ENCODE peak calls at places on chromosome 16, in five cellular contexts. One of them, this sample, is unnamed. For H3K4me1, the result is how much of the 10 kb centered on the place peaks cover.

GRCh38 chr16:4338712-4339299 is 12.3 kb downstream of the PAM16 start:
- DNase-seq in left ventricle myocardium inferior: no peak
- DNase-seq in GM23248: no peak
- DNase-seq in breast epithelium: no peak
- DNase-seq in esophagus squamous epithelium: no peak
- DNase-seq in this sample: no peak

GRCh38 chr16:49855280-49855821 is 561 bp downstream of the ZNF423 start:
- DNase-seq in esophagus squamous epithelium: no peak
- DNase-seq in breast epithelium: peak
- DNase-seq in GM23248: peak
- DNase-seq in left ventricle myocardium inferior: peak
- DNase-seq in this sample: peak

GRCh38 chr16:86229866-86230656 is 280.3 kb upstream of the FOXF1 start:
- DNase-seq in esophagus squamous epithelium: no peak
- DNase-seq in breast epithelium: no peak
- DNase-seq in left ventricle myocardium inferior: no peak
- DNase-seq in GM23248: no peak
- DNase-seq in this sample: no peak

GRCh38 chr16:2467301-2468141 is 3.6 kb upstream of the NTN3 start:
- DNase-seq in left ventricle myocardium inferior: peak
- DNase-seq in breast epithelium: peak
- DNase-seq in esophagus squamous epithelium: no peak
- DNase-seq in GM23248: peak
- DNase-seq in this sample: peak

GRCh38 chr16:15970743-15971434 is 21.5 kb downstream of the ABCC1 start:
- DNase-seq in left ventricle myocardium inferior: no peak
- DNase-seq in esophagus squamous epithelium: no peak
- DNase-seq in GM23248: no peak
- DNase-seq in breast epithelium: no peak
- DNase-seq in this sample: no peak

GRCh38 chr16:11333696-11334095 is 11.6 kb upstream of the RMI2 start:
- DNase-seq in breast epithelium: no peak
- DNase-seq in esophagus squamous epithelium: no peak
- DNase-seq in GM23248: peak
- DNase-seq in left ventricle myocardium inferior: no peak
- DNase-seq in this sample: peak

GRCh38 chr16:24139282-24139681 is 116.9 kb upstream of the CACNG3 start:
- DNase-seq in left ventricle myocardium inferior: no peak
- DNase-seq in GM23248: no peak
- DNase-seq in breast epithelium: no peak
- DNase-seq in esophagus squamous epithelium: no peak
- DNase-seq in this sample: no peak

GRCh38 chr16:86953631-86954465 is 363.3 kb downstream of the C16orf95 start:
- DNase-seq in esophagus squamous epithelium: no peak
- DNase-seq in breast epithelium: no peak
- DNase-seq in left ventricle myocardium inferior: no peak
- DNase-seq in GM23248: no peak
- DNase-seq in this sample: no peak

GRCh38 chr16:4315185-4316102 is at the start of gene GLIS2:
- DNase-seq in GM23248: peak
- DNase-seq in breast epithelium: no peak
- DNase-seq in left ventricle myocardium inferior: peak
- DNase-seq in esophagus squamous epithelium: no peak
- DNase-seq in this sample: peak

GRCh38 chr16:77374384-77374783 is 60.5 kb downstream of the ADAMTS18 start:
- DNase-seq in esophagus squamous epithelium: no peak
- DNase-seq in breast epithelium: no peak
- DNase-seq in left ventricle myocardium inferior: no peak
- DNase-seq in GM23248: no peak
- DNase-seq in this sample: no peak

GRCh38 chr16:79972053-79972704 is 371.6 kb upstream of the MAF start:
- DNase-seq in esophagus squamous epithelium: no peak
- DNase-seq in left ventricle myocardium inferior: no peak
- DNase-seq in GM23248: no peak
- DNase-seq in breast epithelium: no peak
- DNase-seq in this sample: no peak

GRCh38 chr16:2664522-2665096 is 17.7 kb upstream of the KCTD5 start:
- DNase-seq in GM23248: no peak
- DNase-seq in breast epithelium: no peak
- DNase-seq in left ventricle myocardium inferior: no peak
- DNase-seq in esophagus squamous epithelium: no peak
- DNase-seq in this sample: no peak

GRCh38 chr16:627458-628239 is 3.1 kb upstream of the WFIKKN1 start:
- DNase-seq in GM23248: peak
- DNase-seq in breast epithelium: no peak
- DNase-seq in esophagus squamous epithelium: no peak
- DNase-seq in left ventricle myocardium inferior: no peak
- DNase-seq in this sample: no peak

GRCh38 chr16:78608305-78608776 is 508.9 kb downstream of the WWOX start:
- DNase-seq in breast epithelium: no peak
- DNase-seq in left ventricle myocardium inferior: no peak
- DNase-seq in esophagus squamous epithelium: no peak
- DNase-seq in GM23248: no peak
- DNase-seq in this sample: no peak

GRCh38 chr16:49280861-49281331 is 742 bp downstream of the CBLN1 start:
- DNase-seq in GM23248: no peak
- DNase-seq in breast epithelium: no peak
- DNase-seq in esophagus squamous epithelium: no peak
- DNase-seq in left ventricle myocardium inferior: no peak
- DNase-seq in this sample: no peak

GRCh38 chr16:3413730-3414379 is 12.8 kb downstream of the ZNF174 start:
- DNase-seq in esophagus squamous epithelium: no peak
- DNase-seq in left ventricle myocardium inferior: no peak
- DNase-seq in GM23248: no peak
- DNase-seq in breast epithelium: no peak
- DNase-seq in this sample: no peak

GRCh38 chr16:4726616-4727015 is 7.5 kb downstream of the ANKS3 start:
- DNase-seq in breast epithelium: no peak
- DNase-seq in esophagus squamous epithelium: no peak
- DNase-seq in left ventricle myocardium inferior: no peak
- DNase-seq in GM23248: no peak
- DNase-seq in this sample: no peak

GRCh38 chr16:64346080-64346479 is 775.8 kb downstream of the CDH11 start:
- DNase-seq in esophagus squamous epithelium: no peak
- DNase-seq in breast epithelium: no peak
- DNase-seq in left ventricle myocardium inferior: no peak
- DNase-seq in GM23248: no peak
- DNase-seq in this sample: no peak

GRCh38 chr16:57522960-57523359 is 13.4 kb downstream of the CCDC102A start:
- DNase-seq in breast epithelium: no peak
- DNase-seq in esophagus squamous epithelium: no peak
- DNase-seq in GM23248: no peak
- DNase-seq in left ventricle myocardium inferior: no peak
- DNase-seq in this sample: no peak

GRCh38 chr16:5971106-5971505 is 873.5 kb upstream of the EEF2KMT start:
- DNase-seq in esophagus squamous epithelium: no peak
- DNase-seq in left ventricle myocardium inferior: no peak
- DNase-seq in breast epithelium: no peak
- DNase-seq in GM23248: no peak
- DNase-seq in this sample: no peak

GRCh38 chr16:2244301-2244700 is 7.1 kb downstream of the ECI1 start:
- DNase-seq in GM23248: no peak
- DNase-seq in left ventricle myocardium inferior: no peak
- DNase-seq in esophagus squamous epithelium: no peak
- DNase-seq in breast epithelium: no peak
- DNase-seq in this sample: no peak

GRCh38 chr16:66273644-66274334 is 92.7 kb upstream of the CDH5 start:
- DNase-seq in GM23248: peak
- DNase-seq in breast epithelium: peak
- DNase-seq in left ventricle myocardium inferior: no peak
- DNase-seq in esophagus squamous epithelium: no peak
- DNase-seq in this sample: no peak

GRCh38 chr16:67641779-67642708 is 2.9 kb upstream of the CARMIL2 start:
- DNase-seq in GM23248: peak
- DNase-seq in esophagus squamous epithelium: no peak
- DNase-seq in breast epithelium: peak
- DNase-seq in left ventricle myocardium inferior: peak
- DNase-seq in this sample: peak

GRCh38 chr16:86858501-86858900 is 280.2 kb downstream of the FOXL1 start:
- DNase-seq in breast epithelium: no peak
- DNase-seq in left ventricle myocardium inferior: no peak
- DNase-seq in esophagus squamous epithelium: no peak
- DNase-seq in GM23248: no peak
- DNase-seq in this sample: no peak

GRCh38 chr16:56800355-56800754 is 64.7 kb upstream of the SLC12A3 start:
- DNase-seq in esophagus squamous epithelium: no peak
- DNase-seq in left ventricle myocardium inferior: no peak
- DNase-seq in GM23248: peak
- DNase-seq in breast epithelium: no peak
- DNase-seq in this sample: no peak

GRCh38 chr16:47320546-47321315 is 140.1 kb downstream of the ITFG1 start:
- DNase-seq in left ventricle myocardium inferior: no peak
- DNase-seq in GM23248: peak
- DNase-seq in breast epithelium: no peak
- DNase-seq in esophagus squamous epithelium: no peak
- DNase-seq in this sample: no peak

GRCh38 chr16:66705790-66706505 is 9.4 kb upstream of the CMTM4 start:
- DNase-seq in breast epithelium: peak
- DNase-seq in esophagus squamous epithelium: no peak
- DNase-seq in GM23248: no peak
- DNase-seq in left ventricle myocardium inferior: peak
- DNase-seq in this sample: peak

GRCh38 chr16:65249768-65250167 is 127.9 kb upstream of the CDH11 start:
- DNase-seq in GM23248: peak
- DNase-seq in left ventricle myocardium inferior: peak
- DNase-seq in breast epithelium: peak
- DNase-seq in esophagus squamous epithelium: no peak
- DNase-seq in this sample: peak

GRCh38 chr16:87499189-87499486 is 6.3 kb upstream of the ZCCHC14 start:
- DNase-seq in GM23248: peak
- DNase-seq in left ventricle myocardium inferior: no peak
- DNase-seq in esophagus squamous epithelium: no peak
- DNase-seq in breast epithelium: no peak
- DNase-seq in this sample: no peak

GRCh38 chr16:81860867-81861266 is 81.8 kb downstream of the PLCG2 start:
- DNase-seq in esophagus squamous epithelium: no peak
- DNase-seq in breast epithelium: no peak
- DNase-seq in left ventricle myocardium inferior: no peak
- DNase-seq in GM23248: no peak
- DNase-seq in this sample: no peak
- H3K4me3 ChIP-seq in esophagus squamous epithelium: no peak
- H3K4me3 ChIP-seq in breast epithelium: no peak
- H3K4me3 ChIP-seq in left ventricle myocardium inferior: no peak
- H3K4me3 ChIP-seq in GM23248: no peak
- H3K4me3 ChIP-seq in this sample: no peak

DNA sequence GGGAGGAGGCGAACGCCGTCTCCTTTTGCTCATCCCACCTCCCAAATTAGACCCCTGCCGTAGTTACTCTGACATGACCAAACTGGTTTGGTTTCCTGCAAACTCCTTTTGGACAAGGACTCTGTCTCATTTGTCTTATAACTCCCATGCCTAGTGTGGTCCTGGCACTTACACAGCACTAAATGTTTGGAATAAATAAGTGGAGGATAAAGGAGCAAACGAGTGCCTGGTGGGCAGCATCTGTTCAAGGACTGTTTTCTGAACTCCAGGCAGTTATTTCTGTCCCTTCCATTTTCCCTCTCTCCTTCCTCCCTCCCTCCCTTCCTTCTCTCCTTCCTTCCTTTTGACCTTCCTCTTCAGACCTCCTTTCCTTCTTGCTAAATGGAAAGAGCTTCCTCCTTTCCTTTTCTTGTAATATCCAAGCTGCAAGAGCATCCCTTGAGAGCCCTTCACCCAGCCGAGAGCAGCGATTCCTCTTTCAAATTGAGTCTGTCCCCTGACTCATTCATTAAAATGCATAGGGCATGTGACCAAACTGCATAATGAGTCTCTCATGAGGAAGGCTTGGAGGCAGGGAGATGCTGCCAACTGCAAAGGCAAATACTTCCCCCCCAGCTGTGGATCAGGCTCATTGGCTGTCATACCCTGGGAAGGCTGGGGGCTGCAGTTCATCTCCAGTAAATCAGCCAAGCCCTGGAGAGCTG is 36.9 kb downstream of the CHD9 start:
- DNase-seq in GM23248: peak
- DNase-seq in left ventricle myocardium inferior: peak
- DNase-seq in breast epithelium: peak
- DNase-seq in esophagus squamous epithelium: no peak
- DNase-seq in this sample: peak
- H3K27ac ChIP-seq in GM23248: peak
- H3K27ac ChIP-seq in left ventricle myocardium inferior: peak
- H3K27ac ChIP-seq in breast epithelium: peak
- H3K27ac ChIP-seq in esophagus squamous epithelium: peak
- H3K27ac ChIP-seq in this sample: peak

DNA sequence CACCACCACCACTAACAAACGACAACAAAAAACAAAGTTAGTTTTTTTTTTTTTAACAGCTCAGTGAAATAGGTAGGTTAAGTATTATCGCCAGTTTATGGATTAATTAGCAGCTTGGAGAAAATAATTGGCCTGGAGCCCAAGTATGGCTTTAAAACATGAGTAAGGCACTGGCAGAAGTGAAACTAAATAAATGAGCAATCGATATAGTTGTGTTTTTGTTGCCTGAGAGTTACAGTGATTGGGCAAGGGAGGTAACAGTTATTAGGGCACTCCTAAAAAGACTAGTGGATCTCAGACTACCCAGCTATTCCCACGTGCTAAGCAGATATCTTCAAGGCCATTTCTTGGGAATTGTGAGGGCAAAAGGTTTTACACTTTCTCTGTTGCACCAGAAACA is 2.4 kb downstream of the MLKL start:
- DNase-seq in breast epithelium: no peak
- DNase-seq in GM23248: peak
- DNase-seq in left ventricle myocardium inferior: no peak
- DNase-seq in esophagus squamous epithelium: no peak
- DNase-seq in this sample: no peak
- H3K4me1 ChIP-seq in breast epithelium: under half
- H3K4me1 ChIP-seq in GM23248: under half
- H3K4me1 ChIP-seq in left ventricle myocardium inferior: under half
- H3K4me1 ChIP-seq in esophagus squamous epithelium: under half
- H3K4me1 ChIP-seq in this sample: under half

GRCh38 chr16:19881783-19882182 is 2.9 kb downstream of the GPRC5B start:
- DNase-seq in left ventricle myocardium inferior: no peak
- DNase-seq in GM23248: no peak
- DNase-seq in breast epithelium: no peak
- DNase-seq in esophagus squamous epithelium: no peak
- DNase-seq in this sample: no peak
- H3K4me3 ChIP-seq in left ventricle myocardium inferior: peak
- H3K4me3 ChIP-seq in GM23248: no peak
- H3K4me3 ChIP-seq in breast epithelium: peak
- H3K4me3 ChIP-seq in esophagus squamous epithelium: no peak
- H3K4me3 ChIP-seq in this sample: no peak

DNA sequence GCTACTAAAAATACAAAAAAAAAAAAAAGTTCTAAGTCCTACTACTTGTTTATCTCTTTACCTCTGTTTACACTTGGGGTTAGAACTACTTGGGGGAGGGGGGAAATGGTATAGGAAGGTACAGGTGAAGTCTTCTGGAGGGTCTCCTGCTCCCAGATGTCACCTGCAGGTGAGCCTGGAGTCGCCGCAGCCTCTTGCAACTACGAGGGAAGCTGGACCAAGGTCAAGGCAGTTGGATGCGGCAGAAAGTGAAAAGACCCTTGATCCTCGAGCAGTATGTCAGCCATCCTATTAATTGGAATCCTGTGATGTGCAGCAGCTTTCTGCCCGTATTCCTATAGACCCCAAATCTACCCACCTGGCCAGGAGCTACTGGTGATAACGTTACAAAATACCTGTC is 33.0 kb downstream of the HAPSTR1 start:
- DNase-seq in esophagus squamous epithelium: no peak
- DNase-seq in GM23248: no peak
- DNase-seq in left ventricle myocardium inferior: no peak
- DNase-seq in breast epithelium: no peak
- DNase-seq in this sample: no peak
- H3K27ac ChIP-seq in esophagus squamous epithelium: peak
- H3K27ac ChIP-seq in GM23248: no peak
- H3K27ac ChIP-seq in left ventricle myocardium inferior: no peak
- H3K27ac ChIP-seq in breast epithelium: no peak
- H3K27ac ChIP-seq in this sample: no peak

GRCh38 chr16:89951509-89951908 is 3.0 kb downstream of the DEF8 start:
- DNase-seq in GM23248: no peak
- DNase-seq in left ventricle myocardium inferior: no peak
- DNase-seq in breast epithelium: no peak
- DNase-seq in esophagus squamous epithelium: no peak
- DNase-seq in this sample: no peak
- H3K4me1 ChIP-seq in GM23248: under half
- H3K4me1 ChIP-seq in left ventricle myocardium inferior: under half
- H3K4me1 ChIP-seq in breast epithelium: under half
- H3K4me1 ChIP-seq in esophagus squamous epithelium: under half
- H3K4me1 ChIP-seq in this sample: under half

This sample was measured in heart left ventricle.